ENCODE peak calls at places on chromosomes 3 and 15, in eight cellular contexts. One of them, this sample, is unnamed.

GRCh38 chr3:21036888-21037287 is 714.1 kb downstream of the ZNF385D start:
- DNase-seq in GM12878: no peak
- DNase-seq in effector memory CD4-positive, alpha-beta T cell: no peak
- DNase-seq in endothelial cell of umbilical vein: no peak
- DNase-seq in hepatocyte: no peak
- DNase-seq in HepG2: no peak
- DNase-seq in pancreas: no peak
- DNase-seq in neural progenitor cell: no peak
- DNase-seq in this sample: no peak

GRCh38 chr15:70267879-70268278 is 170.2 kb upstream of the TLE3 start:
- DNase-seq in endothelial cell of umbilical vein: no peak
- DNase-seq in HepG2: no peak
- DNase-seq in pancreas: no peak
- DNase-seq in effector memory CD4-positive, alpha-beta T cell: no peak
- DNase-seq in neural progenitor cell: no peak
- DNase-seq in GM12878: no peak
- DNase-seq in hepatocyte: no peak
- DNase-seq in this sample: peak; percentile 57

GRCh38 chr3:148158210-148158609 is 539.5 kb upstream of the AGTR1 start:
- DNase-seq in HepG2: no peak
- DNase-seq in hepatocyte: no peak
- DNase-seq in endothelial cell of umbilical vein: peak; percentile 80
- DNase-seq in neural progenitor cell: no peak
- DNase-seq in GM12878: no peak
- DNase-seq in pancreas: peak; percentile 17
- DNase-seq in effector memory CD4-positive, alpha-beta T cell: no peak
- DNase-seq in this sample: peak; percentile 93

GRCh38 chr15:71334874-71335273 is 219.6 kb downstream of the THSD4 start:
- DNase-seq in endothelial cell of umbilical vein: no peak
- DNase-seq in hepatocyte: no peak
- DNase-seq in GM12878: no peak
- DNase-seq in pancreas: no peak
- DNase-seq in HepG2: no peak
- DNase-seq in effector memory CD4-positive, alpha-beta T cell: no peak
- DNase-seq in neural progenitor cell: no peak
- DNase-seq in this sample: peak; percentile 25

GRCh38 chr3:76083992-76084391 is 298.6 kb upstream of the ZNF717 start:
- DNase-seq in HepG2: no peak
- DNase-seq in hepatocyte: no peak
- DNase-seq in pancreas: no peak
- DNase-seq in effector memory CD4-positive, alpha-beta T cell: no peak
- DNase-seq in neural progenitor cell: no peak
- DNase-seq in GM12878: no peak
- DNase-seq in endothelial cell of umbilical vein: no peak
- DNase-seq in this sample: peak; percentile 69

GRCh38 chr3:188323067-188323842 is 169.3 kb downstream of the LPP start:
- DNase-seq in HepG2: no peak
- DNase-seq in pancreas: no peak
- DNase-seq in effector memory CD4-positive, alpha-beta T cell: peak; percentile 14
- DNase-seq in hepatocyte: no peak
- DNase-seq in GM12878: no peak
- DNase-seq in endothelial cell of umbilical vein: no peak
- DNase-seq in neural progenitor cell: no peak
- DNase-seq in this sample: no peak

GRCh38 chr3:141782386-141782932 is 19.3 kb downstream of the GRK7 start:
- DNase-seq in GM12878: no peak
- DNase-seq in pancreas: no peak
- DNase-seq in effector memory CD4-positive, alpha-beta T cell: no peak
- DNase-seq in hepatocyte: no peak
- DNase-seq in endothelial cell of umbilical vein: peak; percentile 50
- DNase-seq in neural progenitor cell: no peak
- DNase-seq in HepG2: no peak
- DNase-seq in this sample: peak; percentile 21

GRCh38 chr15:71806452-71806931 is 3.9 kb upstream of the NR2E3 start:
- DNase-seq in HepG2: no peak
- DNase-seq in neural progenitor cell: peak; percentile 67
- DNase-seq in endothelial cell of umbilical vein: peak; percentile 42
- DNase-seq in pancreas: no peak
- DNase-seq in GM12878: no peak
- DNase-seq in effector memory CD4-positive, alpha-beta T cell: no peak
- DNase-seq in hepatocyte: no peak
- DNase-seq in this sample: peak; percentile 66

GRCh38 chr3:115401891-115402501 is 221.3 kb upstream of the GAP43 start:
- DNase-seq in effector memory CD4-positive, alpha-beta T cell: no peak
- DNase-seq in pancreas: no peak
- DNase-seq in neural progenitor cell: no peak
- DNase-seq in GM12878: no peak
- DNase-seq in endothelial cell of umbilical vein: peak; percentile 52
- DNase-seq in HepG2: no peak
- DNase-seq in hepatocyte: no peak
- DNase-seq in this sample: peak; percentile 70

GRCh38 chr3:41095702-41096101 is 103.6 kb upstream of the CTNNB1 start:
- DNase-seq in GM12878: no peak
- DNase-seq in endothelial cell of umbilical vein: peak; percentile 40
- DNase-seq in effector memory CD4-positive, alpha-beta T cell: no peak
- DNase-seq in HepG2: no peak
- DNase-seq in neural progenitor cell: no peak
- DNase-seq in hepatocyte: no peak
- DNase-seq in pancreas: no peak
- DNase-seq in this sample: no peak

GRCh38 chr3:129343643-129344360 is 65.1 kb downstream of the HMCES start:
- DNase-seq in GM12878: no peak
- DNase-seq in effector memory CD4-positive, alpha-beta T cell: no peak
- DNase-seq in pancreas: peak; percentile 36
- DNase-seq in neural progenitor cell: peak; percentile 77
- DNase-seq in HepG2: no peak
- DNase-seq in endothelial cell of umbilical vein: no peak
- DNase-seq in hepatocyte: peak; percentile 76
- DNase-seq in this sample: peak; percentile 33
- H3K4me3 ChIP-seq in GM12878: no peak overlapping the region
- H3K4me3 ChIP-seq in effector memory CD4-positive, alpha-beta T cell: no peak overlapping the region
- H3K4me3 ChIP-seq in pancreas: no peak overlapping the region
- H3K4me3 ChIP-seq in neural progenitor cell: peak overlapping the region; percentile 43
- H3K4me3 ChIP-seq in HepG2: peak overlapping the region; percentile 15
- H3K4me3 ChIP-seq in endothelial cell of umbilical vein: no peak overlapping the region
- H3K4me3 ChIP-seq in hepatocyte: no peak overlapping the region
- H3K4me3 ChIP-seq in this sample: peak overlapping the region; percentile 5

DNA sequence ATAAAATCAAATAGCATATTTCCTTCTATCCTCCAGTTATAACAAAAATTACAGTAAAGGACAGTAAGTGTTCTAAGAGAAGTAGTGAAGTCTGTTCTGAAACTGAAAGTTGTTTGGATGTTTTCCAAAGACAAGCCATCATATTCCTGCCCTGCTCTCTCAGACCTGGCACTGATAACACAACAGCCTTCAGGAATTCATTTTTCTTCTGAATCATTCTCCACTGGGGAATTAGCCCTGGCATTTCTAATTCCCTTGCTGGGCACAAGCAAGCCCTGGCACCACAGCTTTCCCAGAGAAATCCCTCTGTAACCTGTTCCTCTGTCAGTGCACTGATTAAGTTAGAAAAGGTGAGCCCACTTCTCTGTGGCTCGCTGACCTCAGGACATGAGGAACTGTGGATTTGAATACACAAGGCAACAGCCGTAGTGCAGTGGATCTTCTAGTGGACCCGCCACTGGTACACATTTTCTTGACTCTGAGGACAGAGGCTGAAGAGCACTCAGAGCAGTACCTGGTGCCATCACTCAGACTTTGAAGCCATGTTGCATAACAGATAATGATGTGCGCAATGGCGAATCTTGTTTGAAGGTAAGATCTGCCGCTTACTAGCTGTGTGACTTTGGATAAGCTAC is 61.6 kb downstream of the WWTR1 start:
- DNase-seq in endothelial cell of umbilical vein: peak; percentile 82
- DNase-seq in GM12878: no peak
- DNase-seq in effector memory CD4-positive, alpha-beta T cell: no peak
- DNase-seq in neural progenitor cell: no peak
- DNase-seq in pancreas: no peak
- DNase-seq in HepG2: no peak
- DNase-seq in hepatocyte: no peak
- DNase-seq in this sample: peak; percentile 44
- H3K4me3 ChIP-seq in endothelial cell of umbilical vein: no peak overlapping the region
- H3K4me3 ChIP-seq in GM12878: no peak overlapping the region
- H3K4me3 ChIP-seq in effector memory CD4-positive, alpha-beta T cell: no peak overlapping the region
- H3K4me3 ChIP-seq in neural progenitor cell: no peak overlapping the region
- H3K4me3 ChIP-seq in pancreas: no peak overlapping the region
- H3K4me3 ChIP-seq in HepG2: no peak overlapping the region
- H3K4me3 ChIP-seq in hepatocyte: no peak overlapping the region
- H3K4me3 ChIP-seq in this sample: no peak overlapping the region

GRCh38 chr3:18236726-18237125 is 188.4 kb downstream of the SATB1 start:
- DNase-seq in pancreas: no peak
- DNase-seq in HepG2: no peak
- DNase-seq in endothelial cell of umbilical vein: no peak
- DNase-seq in effector memory CD4-positive, alpha-beta T cell: no peak
- DNase-seq in GM12878: no peak
- DNase-seq in neural progenitor cell: peak; percentile 65
- DNase-seq in hepatocyte: no peak
- DNase-seq in this sample: no peak

GRCh38 chr3:18238721-18239331 is 186.3 kb downstream of the SATB1 start:
- DNase-seq in pancreas: no peak
- DNase-seq in neural progenitor cell: no peak
- DNase-seq in HepG2: no peak
- DNase-seq in hepatocyte: no peak
- DNase-seq in endothelial cell of umbilical vein: no peak
- DNase-seq in GM12878: no peak
- DNase-seq in effector memory CD4-positive, alpha-beta T cell: no peak
- DNase-seq in this sample: no peak

GRCh38 chr3:18234717-18235335 is 190.3 kb downstream of the SATB1 start:
- DNase-seq in neural progenitor cell: no peak
- DNase-seq in GM12878: no peak
- DNase-seq in effector memory CD4-positive, alpha-beta T cell: no peak
- DNase-seq in HepG2: no peak
- DNase-seq in endothelial cell of umbilical vein: no peak
- DNase-seq in hepatocyte: no peak
- DNase-seq in pancreas: no peak
- DNase-seq in this sample: peak; percentile 13

GRCh38 chr3:18239674-18240073 is 185.5 kb downstream of the SATB1 start:
- DNase-seq in hepatocyte: no peak
- DNase-seq in pancreas: no peak
- DNase-seq in endothelial cell of umbilical vein: no peak
- DNase-seq in neural progenitor cell: no peak
- DNase-seq in GM12878: no peak
- DNase-seq in HepG2: no peak
- DNase-seq in effector memory CD4-positive, alpha-beta T cell: no peak
- DNase-seq in this sample: no peak

GRCh38 chr3:18237251-18238005 is 187.7 kb downstream of the SATB1 start:
- DNase-seq in pancreas: no peak
- DNase-seq in hepatocyte: no peak
- DNase-seq in neural progenitor cell: no peak
- DNase-seq in GM12878: no peak
- DNase-seq in HepG2: no peak
- DNase-seq in endothelial cell of umbilical vein: peak; percentile 1
- DNase-seq in effector memory CD4-positive, alpha-beta T cell: no peak
- DNase-seq in this sample: peak; percentile 33
- H3K4me3 ChIP-seq in pancreas: no peak overlapping the region
- H3K4me3 ChIP-seq in hepatocyte: no peak overlapping the region
- H3K4me3 ChIP-seq in neural progenitor cell: no peak overlapping the region
- H3K4me3 ChIP-seq in GM12878: no peak overlapping the region
- H3K4me3 ChIP-seq in HepG2: no peak overlapping the region
- H3K4me3 ChIP-seq in endothelial cell of umbilical vein: no peak overlapping the region
- H3K4me3 ChIP-seq in effector memory CD4-positive, alpha-beta T cell: no peak overlapping the region
- H3K4me3 ChIP-seq in this sample: no peak overlapping the region

GRCh38 chr15:24858737-24859601 is 95.8 kb upstream of the SNRPN start:
- DNase-seq in endothelial cell of umbilical vein: peak; percentile 53
- DNase-seq in HepG2: no peak
- DNase-seq in pancreas: no peak
- DNase-seq in neural progenitor cell: peak; percentile 80
- DNase-seq in GM12878: no peak
- DNase-seq in hepatocyte: no peak
- DNase-seq in effector memory CD4-positive, alpha-beta T cell: no peak
- DNase-seq in this sample: no peak

GRCh38 chr15:24857094-24857437 is 97.7 kb upstream of the SNRPN start:
- DNase-seq in endothelial cell of umbilical vein: peak; percentile 33
- DNase-seq in neural progenitor cell: peak; percentile 11
- DNase-seq in hepatocyte: no peak
- DNase-seq in pancreas: no peak
- DNase-seq in effector memory CD4-positive, alpha-beta T cell: no peak
- DNase-seq in GM12878: no peak
- DNase-seq in HepG2: no peak
- DNase-seq in this sample: no peak

GRCh38 chr15:24861014-24861690 is 93.6 kb upstream of the SNRPN start:
- DNase-seq in neural progenitor cell: no peak
- DNase-seq in effector memory CD4-positive, alpha-beta T cell: no peak
- DNase-seq in pancreas: no peak
- DNase-seq in HepG2: no peak
- DNase-seq in endothelial cell of umbilical vein: no peak
- DNase-seq in hepatocyte: no peak
- DNase-seq in GM12878: no peak
- DNase-seq in this sample: no peak

GRCh38 chr15:24856397-24857093 is 98.2 kb upstream of the SNRPN start:
- DNase-seq in HepG2: no peak
- DNase-seq in hepatocyte: peak; percentile 88
- DNase-seq in GM12878: no peak
- DNase-seq in endothelial cell of umbilical vein: peak; percentile 87
- DNase-seq in effector memory CD4-positive, alpha-beta T cell: no peak
- DNase-seq in pancreas: no peak
- DNase-seq in neural progenitor cell: peak; percentile 96
- DNase-seq in this sample: no peak

GRCh38 chr15:24857777-24858176 is 97.0 kb upstream of the SNRPN start:
- DNase-seq in neural progenitor cell: peak; percentile 41
- DNase-seq in endothelial cell of umbilical vein: peak; percentile 55
- DNase-seq in HepG2: no peak
- DNase-seq in GM12878: no peak
- DNase-seq in pancreas: no peak
- DNase-seq in hepatocyte: peak; percentile 42
- DNase-seq in effector memory CD4-positive, alpha-beta T cell: no peak
- DNase-seq in this sample: no peak
- H3K4me3 ChIP-seq in neural progenitor cell: peak overlapping the region; percentile 62
- H3K4me3 ChIP-seq in endothelial cell of umbilical vein: peak overlapping the region; percentile 9
- H3K4me3 ChIP-seq in HepG2: no peak overlapping the region
- H3K4me3 ChIP-seq in GM12878: no peak overlapping the region
- H3K4me3 ChIP-seq in pancreas: no peak overlapping the region
- H3K4me3 ChIP-seq in hepatocyte: no peak overlapping the region
- H3K4me3 ChIP-seq in effector memory CD4-positive, alpha-beta T cell: no peak overlapping the region
- H3K4me3 ChIP-seq in this sample: no peak overlapping the region

DNA sequence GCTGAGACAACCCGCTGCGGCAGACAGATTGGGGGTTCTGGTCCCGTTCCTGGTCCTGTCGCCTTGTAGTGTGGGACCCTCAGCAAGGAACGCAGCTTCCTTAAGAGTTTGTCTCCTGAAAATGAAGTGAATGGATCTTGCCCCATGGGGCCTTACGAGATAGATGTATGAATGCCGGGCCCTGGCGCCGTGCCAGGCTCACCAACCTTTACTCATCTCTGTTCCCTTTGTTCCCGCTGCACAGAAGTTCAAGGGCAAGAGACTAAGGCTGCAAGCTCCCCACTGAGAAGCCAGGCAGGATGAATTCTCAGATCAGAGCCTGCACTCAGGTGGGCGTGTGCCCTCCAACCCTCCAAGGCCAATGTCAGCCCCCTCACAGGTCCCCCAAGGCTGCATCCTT is 162.7 kb upstream of the IQSEC1 start:
- DNase-seq in endothelial cell of umbilical vein: no peak
- DNase-seq in HepG2: peak; percentile 9
- DNase-seq in effector memory CD4-positive, alpha-beta T cell: no peak
- DNase-seq in hepatocyte: no peak
- DNase-seq in GM12878: no peak
- DNase-seq in pancreas: no peak
- DNase-seq in neural progenitor cell: no peak
- DNase-seq in this sample: no peak
- H3K4me3 ChIP-seq in endothelial cell of umbilical vein: no peak overlapping the region
- H3K4me3 ChIP-seq in HepG2: no peak overlapping the region
- H3K4me3 ChIP-seq in effector memory CD4-positive, alpha-beta T cell: no peak overlapping the region
- H3K4me3 ChIP-seq in hepatocyte: no peak overlapping the region
- H3K4me3 ChIP-seq in GM12878: no peak overlapping the region
- H3K4me3 ChIP-seq in pancreas: no peak overlapping the region
- H3K4me3 ChIP-seq in neural progenitor cell: no peak overlapping the region
- H3K4me3 ChIP-seq in this sample: no peak overlapping the region

GRCh38 chr15:31344266-31344665 is 17.6 kb downstream of the KLF13 start:
- DNase-seq in pancreas: no peak
- DNase-seq in neural progenitor cell: no peak
- DNase-seq in endothelial cell of umbilical vein: no peak
- DNase-seq in GM12878: no peak
- DNase-seq in hepatocyte: no peak
- DNase-seq in HepG2: no peak
- DNase-seq in effector memory CD4-positive, alpha-beta T cell: no peak
- DNase-seq in this sample: no peak
- H3K4me3 ChIP-seq in pancreas: no peak overlapping the region
- H3K4me3 ChIP-seq in neural progenitor cell: no peak overlapping the region
- H3K4me3 ChIP-seq in endothelial cell of umbilical vein: no peak overlapping the region
- H3K4me3 ChIP-seq in GM12878: no peak overlapping the region
- H3K4me3 ChIP-seq in hepatocyte: no peak overlapping the region
- H3K4me3 ChIP-seq in HepG2: no peak overlapping the region
- H3K4me3 ChIP-seq in effector memory CD4-positive, alpha-beta T cell: no peak overlapping the region
- H3K4me3 ChIP-seq in this sample: no peak overlapping the region

This sample was measured in choroid plexus epithelial cell.